ENCODE peak calls at places on chromosomes 16 and 17, in ten cellular contexts. Z is NCI-H1417; L is NCI-H146; I is activated CD8-positive, alpha-beta T cell treated with anti-CD3 and anti-CD28 coated beads for 36 hours; D is astrocyte of the hippocampus; U is stimulated activated CD4-positive, alpha-beta T cell treated with anti-CD3 and anti-CD28 coated beads, Interleukin-12 subunit alpha, Interleukin-12 subunit beta, amount 100 ng/mL, for 4 hours; N is Karpas-422; M is NCI-H1436; X is GM23338; J is DMS153. T is an unnamed sample.

GRCh38 chr16:56286819-56287218 is 95.5 kb downstream of the GNAO1 start:
- DNase-seq in D (no peak), N (no peak), X (no peak), I (no peak), J (no peak), Z (no peak), U (no peak), L (no peak), M (no peak), T (no peak)

GRCh38 chr17:58317421-58318064 is 11.1 kb downstream of the TSPOAP1 start:
- DNase-seq in M (peak), X (peak), D (peak), U (peak), Z (peak), I (peak), J (peak), N (peak), L (no peak), T (peak)

GRCh38 chr17:43994272-43995149 is 9.9 kb upstream of the NAGS start:
- DNase-seq in U (peak), I (peak), J (peak), L (peak), X (peak), Z (peak), D (peak), M (peak), N (peak), T (peak)

GRCh38 chr16:56623637-56624036 is 1.9 kb upstream of the MT1E start:
- DNase-seq in J (no peak), D (no peak), M (no peak), N (no peak), U (no peak), X (no peak), I (no peak), L (no peak), Z (no peak), T (no peak)

GRCh38 chr16:26809461-26809860 is 257.3 kb upstream of the C16orf82 start:
- DNase-seq in M (no peak), Z (no peak), J (no peak), L (no peak), N (no peak), X (no peak), U (no peak), I (no peak), D (no peak), T (no peak)

GRCh38 chr16:5007256-5007655 is 26.5 kb downstream of the NAGPA start:
- DNase-seq in I (no peak), Z (no peak), M (no peak), D (no peak), N (no peak), U (no peak), L (no peak), X (no peak), J (no peak), T (no peak)

GRCh38 chr16:89289428-89290395 is 72.2 kb downstream of the ZNF778 start:
- DNase-seq in J (peak), I (peak), X (peak), L (peak), U (peak), M (peak), D (peak), N (peak), Z (peak), T (peak)

GRCh38 chr16:12201863-12202262 is 225.3 kb downstream of the SNX29 start:
- DNase-seq in U (no peak), J (no peak), X (no peak), L (no peak), I (no peak), D (no peak), N (no peak), Z (no peak), M (no peak), T (no peak)

GRCh38 chr16:8901318-8901861 is 19.2 kb downstream of the LITAFD start:
- DNase-seq in J (no peak), I (no peak), U (no peak), L (no peak), M (no peak), N (no peak), Z (no peak), D (no peak), X (no peak), T (no peak)

GRCh38 chr16:57316390-57317017 is 32.0 kb upstream of the PLLP start:
- DNase-seq in D (peak), M (no peak), U (no peak), L (no peak), N (no peak), J (no peak), I (no peak), Z (no peak), X (no peak), T (no peak)

GRCh38 chr17:76957600-76958464 is 89.6 kb downstream of the MGAT5B start:
- DNase-seq in X (peak), L (no peak), N (peak), M (peak), I (no peak), U (no peak), D (peak), Z (no peak), J (no peak), T (no peak)

GRCh38 chr16:56424791-56425438 is 430 bp downstream of the AMFR start:
- DNase-seq in X (peak), U (peak), N (peak), D (no peak), I (peak), Z (no peak), J (no peak), L (peak), M (peak), T (peak)

GRCh38 chr17:80931421-80932265 is 60.0 kb upstream of the CHMP6 start:
- DNase-seq in I (no peak), N (no peak), U (no peak), X (peak), J (peak), Z (peak), M (no peak), L (peak), D (peak), T (no peak)

GRCh38 chr17:45702666-45703266 is 81.4 kb upstream of the CRHR1 start:
- DNase-seq in M (no peak), U (no peak), L (no peak), N (no peak), Z (no peak), I (no peak), J (no peak), D (peak), X (peak), T (no peak)

GRCh38 chr17:77645441-77646430 is 312.8 kb upstream of the TNRC6C start:
- DNase-seq in X (peak), Z (peak), J (no peak), N (no peak), I (peak), U (peak), L (no peak), D (peak), M (no peak), T (no peak)

GRCh38 chr17:70091005-70091568 is 16.1 kb downstream of the KCNJ16 start:
- DNase-seq in D (no peak), X (no peak), Z (no peak), J (no peak), I (no peak), M (no peak), L (no peak), U (no peak), N (no peak), T (no peak)

GRCh38 chr17:12256380-12256995 is 235.8 kb downstream of the MAP2K4 start:
- DNase-seq in X (peak), M (peak), D (peak), I (peak), Z (peak), N (peak), J (no peak), L (peak), U (no peak), T (peak)

GRCh38 chr17:32879143-32879542 is 2.2 kb upstream of the MYO1D start:
- DNase-seq in U (no peak), D (no peak), I (no peak), X (no peak), N (no peak), Z (no peak), M (no peak), J (no peak), L (no peak), T (no peak)

GRCh38 chr17:2202302-2202995 is 101.1 kb downstream of the SMG6 start:
- DNase-seq in M (no peak), J (no peak), D (no peak), L (no peak), U (no peak), X (no peak), I (no peak), Z (no peak), N (no peak), T (no peak)

GRCh38 chr16:86016201-86016965 is 117.4 kb downstream of the IRF8 start:
- DNase-seq in L (peak), U (peak), D (peak), J (peak), N (peak), Z (peak), I (peak), X (peak), M (peak), T (peak)

GRCh38 chr17:57801044-57801711 is 48.7 kb downstream of the MRPS23 start:
- DNase-seq in I (no peak), M (no peak), L (no peak), X (no peak), U (no peak), J (no peak), N (no peak), Z (no peak), D (no peak), T (no peak)